ENCODE peak calls at places on chromosomes 6 and 20, in five cellular contexts. N is epithelial cell of prostate, R is neural progenitor cell, A is neuronal stem cell, O is small intestine. C is an unnamed sample.

GRCh38 chr6:43247115-43247999 is 4.1 kb downstream of the TTBK1 start:
- DNase-seq in R (peak), O (peak), A (peak), N (no peak), C (peak)

GRCh38 chr20:41275181-41275793 is 42.2 kb downstream of the ZHX3 start:
- DNase-seq in N (no peak), O (no peak), A (no peak), R (no peak), C (no peak)

GRCh38 chr6:47743744-47744143 is 38.1 kb upstream of the OPN5 start:
- DNase-seq in O (no peak), R (no peak), A (no peak), N (no peak), C (no peak)

GRCh38 chr6:159056941-159057340 is 12.2 kb upstream of the TAGAP start:
- DNase-seq in A (no peak), O (no peak), N (no peak), R (no peak), C (no peak)

GRCh38 chr6:134456284-134456683 is 138.4 kb upstream of the SGK1 start:
- DNase-seq in N (no peak), R (no peak), O (no peak), A (no peak), C (no peak)

GRCh38 chr6:45448417-45449389 is 71.0 kb upstream of the SUPT3H start:
- DNase-seq in N (no peak), R (no peak), A (no peak), O (no peak), C (no peak)

GRCh38 chr6:123849406-123849805 is 45.7 kb downstream of the NKAIN2 start:
- DNase-seq in R (no peak), A (no peak), O (no peak), N (no peak), C (no peak)

GRCh38 chr6:166553563-166554271 is 32.8 kb downstream of the RAMACL start:
- DNase-seq in R (no peak), N (peak), A (no peak), O (no peak), C (no peak)

GRCh38 chr20:6953611-6954010 is 186.1 kb downstream of the BMP2 start:
- DNase-seq in N (no peak), A (no peak), O (no peak), R (no peak), C (no peak)

GRCh38 chr20:35854697-35855434 is 83.1 kb downstream of the PHF20 start:
- DNase-seq in O (no peak), A (no peak), N (no peak), R (no peak), C (no peak)

GRCh38 chr6:157403011-157403683 is 22.2 kb downstream of the ZDHHC14 start:
- DNase-seq in N (no peak), A (peak), R (no peak), O (no peak), C (no peak)

GRCh38 chr6:90468080-90468479 is 118.8 kb downstream of the MAP3K7 start:
- DNase-seq in O (no peak), N (peak), R (no peak), A (no peak), C (no peak)

GRCh38 chr20:53162251-53162835 is 190.2 kb downstream of the TSHZ2 start:
- DNase-seq in R (peak), O (no peak), A (peak), N (peak), C (peak)

GRCh38 chr20:406200-407096 is 1.7 kb upstream of the RBCK1 start:
- DNase-seq in A (no peak), R (no peak), N (no peak), O (no peak), C (no peak)

GRCh38 chr20:407953-408842 is at the start of gene RBCK1:
- DNase-seq in N (peak), R (peak), O (peak), A (peak), C (no peak)

GRCh38 chr20:409697-410559 is 1.8 kb downstream of the RBCK1 start:
- DNase-seq in R (no peak), N (no peak), A (no peak), O (peak), C (no peak)

GRCh38 chr20:407097-407952 is 774 bp upstream of the RBCK1 start:
- DNase-seq in O (peak), A (peak), R (peak), N (peak), C (peak)

DNA sequence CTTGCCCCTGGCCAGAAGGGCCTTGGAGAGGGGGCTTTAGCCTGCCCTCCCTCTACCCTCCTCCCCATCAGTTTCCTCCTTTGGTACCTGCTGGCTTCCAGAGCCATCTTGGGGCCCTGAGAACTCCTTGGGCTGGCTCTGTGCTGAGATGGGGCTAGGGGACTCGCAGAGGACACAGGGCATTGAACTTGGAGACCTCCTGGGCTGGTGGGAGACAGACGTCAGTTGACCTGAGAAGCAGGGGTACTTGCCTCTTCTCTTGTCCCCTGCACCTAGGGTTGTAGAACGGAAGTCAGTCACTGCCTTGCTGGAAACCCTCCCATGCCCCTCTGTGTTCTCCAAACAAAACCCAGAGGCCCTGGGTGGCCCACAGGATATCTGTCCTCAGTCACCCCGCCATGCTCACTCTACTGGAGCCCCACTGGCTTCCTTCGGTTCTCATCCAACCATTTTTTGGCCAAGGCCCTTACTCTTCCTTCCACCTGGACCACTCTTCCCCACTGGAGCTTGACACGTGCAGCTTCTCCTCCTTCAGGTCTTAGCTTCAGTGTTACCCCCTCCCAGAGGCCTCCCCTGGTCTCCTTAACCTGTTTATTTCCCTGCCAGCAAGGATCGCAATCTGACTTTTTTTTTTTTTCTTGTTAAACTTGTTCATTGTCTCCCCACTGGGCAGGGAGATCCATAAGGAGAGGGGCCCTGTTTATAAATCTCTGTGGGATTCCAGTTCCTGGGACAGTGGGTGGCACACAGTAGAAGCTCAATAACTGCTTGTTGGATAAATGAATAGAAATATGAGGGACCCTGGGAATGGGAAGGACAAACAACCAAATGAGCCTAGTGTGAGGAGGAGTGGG is 971 bp downstream of the RBCK1 start:
- DNase-seq in R (peak), O (peak), N (no peak), A (no peak), C (no peak)
- H3K27ac ChIP-seq in R (no peak), O (peak), N (peak), A (no peak), C (no peak)

DNA sequence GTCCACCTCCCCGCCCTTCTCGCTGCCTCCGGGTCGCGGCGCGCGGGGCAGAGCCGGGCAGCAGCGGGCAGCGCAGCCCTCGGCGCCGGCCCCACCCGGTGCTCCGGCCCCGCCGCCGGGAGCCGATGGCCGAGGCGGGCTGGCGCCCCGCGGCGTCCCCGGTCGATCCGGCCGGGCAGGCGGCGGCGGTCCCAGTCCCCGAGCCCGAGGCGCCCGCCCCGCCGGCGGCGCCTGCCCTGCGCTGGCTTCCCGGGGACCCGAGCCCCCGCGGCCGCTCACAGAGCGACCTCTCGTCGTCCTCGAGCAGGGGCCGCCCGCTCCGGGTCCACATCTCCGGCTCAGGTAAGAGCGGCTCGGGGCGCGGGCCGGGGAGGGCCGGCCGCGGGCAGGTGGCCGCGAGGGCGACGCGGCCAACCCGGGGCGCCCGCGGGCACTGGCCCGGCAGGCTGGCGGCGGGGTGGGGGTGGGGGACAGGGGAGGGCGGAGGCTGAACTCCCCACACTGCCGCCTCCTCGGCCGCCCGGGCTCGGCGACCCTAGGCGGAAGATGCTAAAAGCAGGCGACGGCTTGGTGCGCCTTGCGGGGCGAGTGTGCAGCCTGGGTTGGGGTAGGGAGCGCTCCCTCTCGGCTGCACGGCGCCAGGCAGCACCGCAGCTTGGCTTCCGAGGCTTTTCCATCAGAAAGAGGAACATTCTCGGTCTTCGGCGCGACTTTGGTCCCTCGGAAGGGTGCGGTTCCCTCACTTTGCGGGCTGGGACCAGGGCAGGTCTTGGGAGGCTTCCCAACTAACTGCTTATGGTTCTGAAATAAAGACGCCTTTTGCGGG is 25.6 kb upstream of the FUCA2 start:
- DNase-seq in N (no peak), A (peak), O (peak), R (peak), C (peak)
- H3K27ac ChIP-seq in N (peak), A (no peak), O (peak), R (no peak), C (no peak)

GRCh38 chr6:41896280-41896679 is 1.1 kb upstream of the USP49 start:
- DNase-seq in N (no peak), R (no peak), O (no peak), A (no peak), C (no peak)

GRCh38 chr6:41892921-41893564 is 2.1 kb downstream of the USP49 start:
- DNase-seq in O (no peak), R (peak), A (no peak), N (no peak), C (no peak)

GRCh38 chr6:41895300-41896233 is at the start of gene USP49:
- DNase-seq in N (no peak), R (peak), O (peak), A (peak), C (peak)

GRCh38 chr6:41894366-41895299 is 542 bp downstream of the USP49 start:
- DNase-seq in A (no peak), R (peak), N (no peak), O (peak), C (no peak)
- H3K27ac ChIP-seq in A (peak), R (peak), N (peak), O (peak), C (no peak)

DNA sequence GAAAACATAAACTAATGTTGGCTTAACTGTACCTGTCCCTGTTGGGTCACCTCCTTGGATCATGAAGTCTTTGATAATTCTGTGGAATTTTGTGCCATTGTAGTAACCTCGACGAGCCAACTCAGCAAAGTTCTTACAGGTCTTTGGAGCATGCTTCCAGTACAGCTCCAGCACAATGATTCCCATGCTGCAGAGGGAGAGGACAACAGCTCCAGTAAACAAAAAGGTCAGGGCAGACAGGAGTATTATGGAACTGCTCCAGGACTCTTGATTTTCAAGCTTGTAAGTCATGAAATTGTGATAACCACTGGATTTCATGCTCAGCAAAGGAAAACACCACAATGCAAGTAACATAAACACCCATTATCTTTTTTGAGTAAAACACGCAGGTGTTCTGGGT is 2.9 kb downstream of the PPIL1 start:
- DNase-seq in R (no peak), O (no peak), N (no peak), A (no peak), C (no peak)
- H3K27ac ChIP-seq in R (no peak), O (no peak), N (no peak), A (no peak), C (no peak)

DNA sequence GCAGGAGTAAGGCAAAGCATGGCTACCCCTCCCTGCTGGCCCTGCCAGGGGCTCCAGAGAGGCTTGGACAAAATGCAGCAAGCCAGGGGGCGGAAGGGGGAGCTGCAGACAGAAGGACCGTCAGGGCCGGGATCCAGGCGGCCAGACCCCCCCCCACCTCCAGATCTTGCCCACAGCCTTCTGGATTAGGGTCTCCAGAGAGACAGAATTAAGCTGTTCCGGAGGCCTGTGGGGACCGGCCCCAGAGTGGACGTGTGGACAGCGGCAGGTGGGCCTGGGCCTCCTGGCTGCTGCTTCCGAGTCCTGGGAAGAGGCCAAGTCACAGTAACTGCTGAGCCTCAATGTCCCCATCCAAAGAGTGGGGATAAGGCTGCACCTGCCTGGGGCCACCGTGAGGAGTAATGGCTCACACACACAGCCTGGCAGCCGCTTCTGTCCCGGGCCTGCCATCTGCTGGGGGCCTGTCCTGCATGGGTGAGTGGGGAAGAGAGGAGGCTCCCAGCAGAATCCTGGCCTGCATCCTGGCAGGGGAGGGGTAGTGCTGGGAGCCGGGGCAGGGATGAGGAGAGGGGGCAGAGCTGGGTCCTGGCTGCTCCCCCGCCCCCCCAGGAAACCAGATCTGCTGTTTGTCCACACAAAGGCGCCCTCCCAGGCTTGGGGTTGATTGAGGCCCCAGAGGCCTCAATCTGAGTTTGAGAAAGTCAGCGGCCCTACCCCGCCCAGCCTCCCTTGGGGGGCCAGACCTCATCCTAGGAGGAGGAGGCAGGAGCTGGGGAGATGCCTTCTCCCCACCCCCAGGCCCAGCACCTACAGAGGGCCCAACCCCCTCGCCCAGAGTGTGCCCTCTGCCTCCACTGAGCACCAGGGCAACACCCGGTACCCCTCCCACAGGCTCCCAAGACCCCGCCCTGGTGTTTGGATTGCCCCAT is 3.9 kb downstream of the LAMA5 start:
- DNase-seq in N (no peak), O (no peak), A (no peak), R (peak), C (no peak)
- H3K27ac ChIP-seq in N (no peak), O (no peak), A (peak), R (peak), C (no peak)

GRCh38 chr20:50340586-50340985 is 150.0 kb downstream of the CEBPB start:
- DNase-seq in R (no peak), O (no peak), A (no peak), N (no peak), C (no peak)
- H3K27ac ChIP-seq in R (no peak), O (no peak), A (no peak), N (no peak), C (no peak)

GRCh38 chr6:35181313-35181932 is 32.3 kb upstream of the SCUBE3 start:
- DNase-seq in R (no peak), N (no peak), A (no peak), O (peak), C (no peak)
- H3K27ac ChIP-seq in R (no peak), N (peak), A (no peak), O (peak), C (no peak)

DNA sequence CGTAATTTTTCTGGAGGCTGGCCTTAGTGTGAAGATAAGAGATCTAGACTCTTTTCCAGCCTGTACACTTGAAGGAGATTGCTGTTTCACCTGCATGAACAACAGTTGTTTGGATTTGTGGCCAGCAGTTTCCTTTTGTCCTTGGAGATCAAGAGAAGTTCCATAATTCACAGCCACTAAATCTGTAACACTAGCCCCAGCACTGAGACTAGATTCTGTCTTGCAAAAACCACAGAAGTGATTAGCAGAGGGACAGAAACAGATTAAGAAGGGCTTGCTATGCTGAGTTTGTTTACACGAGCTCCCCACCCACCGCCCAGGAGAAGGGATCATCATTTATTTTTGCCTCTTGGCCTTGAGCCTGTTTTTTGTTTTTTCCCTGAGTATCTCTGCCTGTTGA is 93.2 kb upstream of the SOX4 start:
- DNase-seq in N (no peak), A (no peak), O (peak), R (no peak), C (no peak)
- H3K27ac ChIP-seq in N (no peak), A (no peak), O (no peak), R (no peak), C (no peak)

GRCh38 chr6:100175814-100176275 is 181.8 kb upstream of the MCHR2 start:
- DNase-seq in N (no peak), R (no peak), O (no peak), A (no peak), C (no peak)

GRCh38 chr6:100173211-100173610 is 179.2 kb upstream of the MCHR2 start:
- DNase-seq in R (no peak), A (no peak), O (no peak), N (no peak), C (no peak)

GRCh38 chr6:100167585-100167984 is 173.6 kb upstream of the MCHR2 start:
- DNase-seq in R (no peak), N (no peak), O (no peak), A (no peak), C (no peak)

GRCh38 chr6:100172322-100172713 is 178.3 kb upstream of the MCHR2 start:
- DNase-seq in N (no peak), R (no peak), O (no peak), A (no peak), C (no peak)

GRCh38 chr6:100171533-100172321 is 177.7 kb upstream of the MCHR2 start:
- DNase-seq in N (peak), R (no peak), A (no peak), O (no peak), C (no peak)
- H3K27ac ChIP-seq in N (peak), R (no peak), A (no peak), O (no peak), C (no peak)